ENCODE peak calls at places on chromosomes 16 and 17, in four cellular contexts. C, F, J and S are unnamed samples.

GRCh38 chr17:34389343-34389742 is 26.3 kb upstream of the CCL1 start:
- DNase-seq in C (no peak), F (no peak), J (no peak), S (no peak)

GRCh38 chr16:80947708-80948615 is 58.7 kb downstream of the CMC2 start:
- DNase-seq in C (no peak), F (no peak), J (no peak), S (no peak)

GRCh38 chr16:47175152-47175551 is 31.4 kb upstream of the NETO2 start:
- DNase-seq in C (no peak), F (no peak), J (no peak), S (no peak)

GRCh38 chr17:57868007-57868774 is 18.3 kb upstream of the MRPS23 start:
- DNase-seq in C (peak; percentile 48), F (peak; percentile 47), J (peak; percentile 59), S (peak; percentile 59)

GRCh38 chr17:36755586-36755985 is 154.2 kb downstream of the MRM1 start:
- DNase-seq in C (peak; percentile 46), F (no peak), J (peak; percentile 20), S (peak; percentile 63)

GRCh38 chr16:56269824-56270684 is 78.8 kb downstream of the GNAO1 start:
- DNase-seq in C (no peak), F (no peak), J (peak; percentile 52), S (peak; percentile 61)

GRCh38 chr17:81184596-81184995 is 18.6 kb upstream of the AATK start:
- DNase-seq in C (no peak), F (no peak), J (no peak), S (no peak)

GRCh38 chr16:75758215-75758614 is 31.9 kb upstream of the CPHXL start:
- DNase-seq in C (no peak), F (no peak), J (no peak), S (no peak)

DNA sequence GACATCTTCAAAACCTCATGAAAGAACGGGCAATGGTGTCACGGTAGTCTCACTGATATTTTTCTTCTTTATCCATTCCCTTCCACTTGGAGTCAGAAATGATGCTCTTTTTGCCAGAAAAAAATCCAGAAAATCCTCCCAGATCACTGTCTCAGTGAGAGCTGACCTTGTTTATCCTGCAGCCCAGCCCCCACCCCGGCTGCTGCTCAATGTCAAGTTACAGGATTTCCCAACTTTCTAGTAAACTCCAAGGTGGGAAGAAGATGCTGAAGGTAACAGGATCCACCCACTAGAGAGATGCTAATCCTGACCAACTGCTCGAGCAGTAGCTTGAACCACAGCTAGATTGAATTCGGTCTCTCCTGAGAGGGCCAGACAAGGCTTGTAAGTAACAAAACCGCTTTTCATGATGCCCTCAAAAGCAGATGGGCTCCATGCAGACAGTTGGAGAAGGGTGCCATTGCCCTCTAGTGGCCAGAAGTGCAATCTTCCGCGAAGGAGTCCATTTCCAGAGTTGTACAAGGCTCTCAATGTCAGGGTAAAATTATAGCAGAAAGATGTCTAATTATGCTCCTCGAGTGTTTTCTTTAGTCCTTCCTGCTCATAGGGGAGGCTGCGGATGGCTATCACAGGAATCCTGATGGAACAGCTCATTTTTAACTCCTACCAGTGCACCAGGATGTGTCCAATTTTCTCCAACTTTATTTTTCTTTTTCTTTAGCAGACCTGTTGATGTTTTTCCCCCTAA is 4.0 kb downstream of the CDH11 start:
- DNase-seq in C (peak; percentile 50), F (peak; percentile 2), J (peak; percentile 59), S (peak; percentile 33)
- TF ChIP-seq TARDBP in C (no peak), F (no peak), J (no peak), S (no peak)

DNA sequence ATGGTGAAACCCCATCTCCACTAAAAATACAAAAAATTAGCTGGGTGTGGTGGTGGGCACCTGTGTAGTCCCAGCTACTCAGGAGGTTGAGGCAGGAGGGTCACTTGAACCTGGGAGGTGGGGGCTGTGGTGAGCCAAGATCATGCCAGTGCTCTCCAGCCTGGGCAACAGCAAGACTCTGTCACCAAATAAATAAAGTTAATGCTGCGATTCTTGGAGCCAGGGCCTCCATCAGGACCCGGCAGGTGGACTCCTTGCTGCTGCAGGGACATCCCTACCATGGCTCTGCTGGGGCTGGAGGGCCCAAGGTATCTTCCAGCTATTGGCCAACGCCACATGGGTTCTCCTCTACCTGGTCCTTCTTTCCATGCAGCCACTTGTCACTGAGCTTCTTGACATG is 82.5 kb upstream of the CACNG5 start:
- DNase-seq in C (no peak), F (no peak), J (no peak), S (no peak)
- TF ChIP-seq TARDBP in C (no peak), F (no peak), J (no peak), S (no peak)

GRCh38 chr17:42922335-42922734 is 21.7 kb downstream of the G6PC1 start:
- DNase-seq in C (no peak), F (no peak), J (no peak), S (no peak)
- TF ChIP-seq TARDBP in C (no peak), F (no peak), J (no peak), S (no peak)

GRCh38 chr16:67345401-67345800 is 18.8 kb downstream of the LRRC36 start:
- DNase-seq in C (no peak), F (no peak), J (no peak), S (no peak)

GRCh38 chr16:67336646-67337045 is 10.0 kb downstream of the LRRC36 start:
- DNase-seq in C (no peak), F (no peak), J (no peak), S (no peak)

GRCh38 chr16:67342616-67343015 is 16.0 kb downstream of the LRRC36 start:
- DNase-seq in C (no peak), F (no peak), J (no peak), S (no peak)

GRCh38 chr16:67339453-67339852 is 12.8 kb downstream of the LRRC36 start:
- DNase-seq in C (no peak), F (no peak), J (peak; percentile 21), S (peak; percentile 31)

GRCh38 chr16:67341250-67341649 is 14.6 kb downstream of the LRRC36 start:
- DNase-seq in C (no peak), F (no peak), J (no peak), S (no peak)
- TF ChIP-seq TARDBP in C (no peak), F (no peak), J (no peak), S (no peak)

DNA sequence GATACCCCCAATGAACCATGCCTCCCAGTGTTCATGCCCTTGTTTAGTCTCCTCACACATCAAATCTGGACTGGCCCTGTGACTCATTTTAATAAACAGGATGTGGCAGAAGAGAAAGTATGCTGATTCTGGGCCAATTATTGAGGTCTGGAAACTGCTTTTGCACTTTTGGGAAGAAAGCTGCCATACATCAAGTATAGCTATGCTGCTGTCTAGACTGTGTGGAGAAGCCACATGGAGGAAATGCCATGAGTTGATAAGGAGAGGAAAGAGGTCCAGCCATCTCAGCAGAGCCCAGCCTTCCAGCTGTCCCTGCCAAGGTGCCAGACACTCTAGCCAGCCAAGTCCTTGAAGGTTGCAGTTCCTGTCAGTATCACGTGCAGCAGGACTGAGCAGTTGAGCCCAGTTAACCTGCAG is 16.7 kb downstream of the RPRML start:
- DNase-seq in C (no peak), F (no peak), J (no peak), S (no peak)
- TF ChIP-seq TARDBP in C (no peak), F (no peak), J (no peak), S (no peak)

GRCh38 chr17:69870751-69871199 is 204.2 kb upstream of the KCNJ16 start:
- DNase-seq in C (no peak), F (no peak), J (no peak), S (no peak)
- TF ChIP-seq TARDBP in C (no peak), F (no peak), J (no peak), S (no peak)

GRCh38 chr16:527015-527903 is at the start of gene CAPN15:
- DNase-seq in C (peak; percentile 87), F (peak; percentile 33), J (peak; percentile 76), S (peak; percentile 88)

GRCh38 chr16:524274-525011 is 3.1 kb upstream of the CAPN15 start:
- DNase-seq in C (no peak), F (no peak), J (no peak), S (no peak)

GRCh38 chr16:525520-526180 is 1.9 kb upstream of the CAPN15 start:
- DNase-seq in C (no peak), F (peak; percentile 62), J (no peak), S (no peak)

GRCh38 chr16:525123-525519 is 2.4 kb upstream of the CAPN15 start:
- DNase-seq in C (no peak), F (no peak), J (no peak), S (no peak)

GRCh38 chr16:526181-527014 is 1.1 kb upstream of the CAPN15 start:
- DNase-seq in C (no peak), F (no peak), J (no peak), S (peak; percentile 43)
- TF ChIP-seq TARDBP in C (no peak), F (no peak), J (no peak), S (no peak)

GRCh38 chr17:78961571-78961970 is 18.2 kb downstream of the LGALS3BP start:
- DNase-seq in C (no peak), F (no peak), J (no peak), S (no peak)

GRCh38 chr17:78960945-78961344 is 18.8 kb downstream of the LGALS3BP start:
- DNase-seq in C (no peak), F (no peak), J (peak; percentile 46), S (no peak)

GRCh38 chr17:78959803-78960202 is 19.9 kb downstream of the LGALS3BP start:
- DNase-seq in C (no peak), F (no peak), J (no peak), S (no peak)

GRCh38 chr17:78963378-78963777 is 16.3 kb downstream of the LGALS3BP start:
- DNase-seq in C (no peak), F (no peak), J (no peak), S (no peak)

GRCh38 chr17:78962345-78962983 is 17.3 kb downstream of the LGALS3BP start:
- DNase-seq in C (no peak), F (no peak), J (peak; percentile 96), S (no peak)
- TF ChIP-seq TARDBP in C (no peak), F (no peak), J (peak; percentile 89), S (no peak)

DNA sequence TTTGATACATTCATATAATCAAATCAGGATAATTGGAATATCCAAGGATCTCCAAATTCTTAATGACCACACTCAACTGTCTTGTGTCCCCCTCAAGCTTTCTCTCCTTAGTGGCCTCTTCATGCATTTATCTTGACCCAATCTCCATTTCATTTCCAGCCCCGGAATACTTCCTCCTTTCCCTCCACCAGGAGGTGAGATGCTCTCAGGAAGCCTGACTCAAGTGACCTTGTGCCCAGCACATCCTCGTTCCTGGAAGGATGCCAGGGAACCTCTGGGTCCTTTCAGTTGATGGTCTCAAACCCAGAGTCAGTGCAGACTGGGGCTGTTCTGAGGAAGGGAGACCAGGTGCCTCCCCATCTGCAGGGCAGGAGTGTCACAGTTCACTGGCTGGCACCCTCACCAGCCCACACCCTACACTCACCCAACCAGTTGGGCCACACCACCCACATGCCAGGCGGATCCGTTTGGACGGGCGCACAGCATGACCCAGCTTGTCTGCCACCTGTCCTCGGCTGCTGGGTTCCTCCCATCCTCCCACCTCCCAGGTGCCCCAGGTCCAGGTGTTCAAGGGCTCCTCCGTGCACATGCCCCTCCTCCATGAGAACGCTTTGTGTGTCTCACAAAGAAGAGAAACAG is 14.0 kb upstream of the EMP2 start:
- DNase-seq in C (no peak), F (no peak), J (no peak), S (no peak)
- TF ChIP-seq TARDBP in C (no peak), F (no peak), J (no peak), S (no peak)